ENCODE peak calls at places on chromosomes 6 and 20, in four cellular contexts. V, Q, E and P are unnamed samples.

GRCh38 chr20:44050925-44051660 is 135.9 kb downstream of the JPH2 start:
- DNase-seq in V (no peak), Q (no peak), E (no peak), P (no peak)

GRCh38 chr6:168026925-168027324 is 29.5 kb downstream of the KIF25 start:
- DNase-seq in V (no peak), Q (peak; percentile 3), E (no peak), P (no peak)

GRCh38 chr6:149565539-149566371 is 420 bp upstream of the GINM1 start:
- DNase-seq in V (peak; percentile 97), Q (peak; percentile 98), E (peak; percentile 95), P (peak; percentile 95)

GRCh38 chr6:49151957-49152356 is 311.1 kb downstream of the MMUT start:
- DNase-seq in V (no peak), Q (no peak), E (no peak), P (no peak)

GRCh38 chr20:24971702-24972101 is 20.8 kb downstream of the APMAP start:
- DNase-seq in V (no peak), Q (no peak), E (no peak), P (no peak)

GRCh38 chr6:112581015-112581414 is 233.9 kb downstream of the RFPL4B start:
- DNase-seq in V (no peak), Q (no peak), E (no peak), P (no peak)

GRCh38 chr6:169165561-169166300 is 87.9 kb downstream of the THBS2 start:
- DNase-seq in V (no peak), Q (no peak), E (no peak), P (no peak)

GRCh38 chr6:56524891-56525703 is 117.6 kb downstream of the DST start:
- DNase-seq in V (no peak), Q (no peak), E (no peak), P (no peak)

GRCh38 chr6:10271982-10272381 is 142.9 kb downstream of the TFAP2A start:
- DNase-seq in V (no peak), Q (no peak), E (no peak), P (no peak)

GRCh38 chr20:24314053-24314452 is 155.4 kb upstream of the SYNDIG1 start:
- DNase-seq in V (no peak), Q (no peak), E (no peak), P (no peak)

GRCh38 chr20:31569163-31570020 is 35.7 kb upstream of the ID1 start:
- DNase-seq in V (peak; percentile 64), Q (peak; percentile 74), E (peak; percentile 82), P (peak; percentile 71)

GRCh38 chr6:1379810-1380198 is 9.6 kb upstream of the FOXF2 start:
- DNase-seq in V (no peak), Q (no peak), E (peak; percentile 32), P (no peak)